ENCODE peak calls at places on chromosomes 11 and 22, in eight cellular contexts. One of them, this sample, is unnamed.

GRCh38 chr11:107014871-107015270 is 3.4 kb downstream of the GUCY1A2 start:
- DNase-seq in activated CD8-positive, alpha-beta memory T cell treated with anti-CD3 and anti-CD28 coated beads for 24 hours: no peak
- DNase-seq in CD8-positive, alpha-beta T cell: no peak
- DNase-seq in heart right ventricle: no peak
- DNase-seq in NK-92 treated with Interleukin-12 subunit alpha and Interleukin-12 subunit beta, amount 100 ng/mL, for 24 hours: no peak
- DNase-seq in fibroblast of the aortic adventitia: peak; percentile 38
- DNase-seq in cardiac fibroblast: peak; percentile 7
- DNase-seq in ELF-1: no peak
- DNase-seq in this sample: no peak

GRCh38 chr11:43933608-43934358 is 8.7 kb upstream of the C11orf96 start:
- DNase-seq in activated CD8-positive, alpha-beta memory T cell treated with anti-CD3 and anti-CD28 coated beads for 24 hours: no peak
- DNase-seq in CD8-positive, alpha-beta T cell: no peak
- DNase-seq in heart right ventricle: no peak
- DNase-seq in NK-92 treated with Interleukin-12 subunit alpha and Interleukin-12 subunit beta, amount 100 ng/mL, for 24 hours: no peak
- DNase-seq in fibroblast of the aortic adventitia: peak; percentile 65
- DNase-seq in cardiac fibroblast: peak; percentile 75
- DNase-seq in ELF-1: no peak
- DNase-seq in this sample: no peak

GRCh38 chr11:76810151-76810853 is 27.1 kb downstream of the TSKU start:
- DNase-seq in activated CD8-positive, alpha-beta memory T cell treated with anti-CD3 and anti-CD28 coated beads for 24 hours: peak; percentile 71
- DNase-seq in CD8-positive, alpha-beta T cell: no peak
- DNase-seq in heart right ventricle: peak; percentile 64
- DNase-seq in NK-92 treated with Interleukin-12 subunit alpha and Interleukin-12 subunit beta, amount 100 ng/mL, for 24 hours: no peak
- DNase-seq in fibroblast of the aortic adventitia: peak; percentile 61
- DNase-seq in cardiac fibroblast: peak; percentile 63
- DNase-seq in ELF-1: no peak
- DNase-seq in this sample: peak; percentile 42

GRCh38 chr11:21811572-21811971 is 381.3 kb upstream of the ANO5 start:
- DNase-seq in activated CD8-positive, alpha-beta memory T cell treated with anti-CD3 and anti-CD28 coated beads for 24 hours: no peak
- DNase-seq in CD8-positive, alpha-beta T cell: no peak
- DNase-seq in heart right ventricle: no peak
- DNase-seq in NK-92 treated with Interleukin-12 subunit alpha and Interleukin-12 subunit beta, amount 100 ng/mL, for 24 hours: no peak
- DNase-seq in fibroblast of the aortic adventitia: no peak
- DNase-seq in cardiac fibroblast: no peak
- DNase-seq in ELF-1: peak; percentile 27
- DNase-seq in this sample: no peak

GRCh38 chr11:64558065-64558745 is 32.8 kb upstream of the SLC22A12 start:
- DNase-seq in activated CD8-positive, alpha-beta memory T cell treated with anti-CD3 and anti-CD28 coated beads for 24 hours: no peak
- DNase-seq in CD8-positive, alpha-beta T cell: no peak
- DNase-seq in heart right ventricle: no peak
- DNase-seq in NK-92 treated with Interleukin-12 subunit alpha and Interleukin-12 subunit beta, amount 100 ng/mL, for 24 hours: no peak
- DNase-seq in fibroblast of the aortic adventitia: no peak
- DNase-seq in cardiac fibroblast: no peak
- DNase-seq in ELF-1: peak; percentile 87
- DNase-seq in this sample: no peak

GRCh38 chr22:23065069-23065451 is 5.3 kb upstream of the GNAZ start:
- DNase-seq in activated CD8-positive, alpha-beta memory T cell treated with anti-CD3 and anti-CD28 coated beads for 24 hours: no peak
- DNase-seq in CD8-positive, alpha-beta T cell: no peak
- DNase-seq in heart right ventricle: no peak
- DNase-seq in NK-92 treated with Interleukin-12 subunit alpha and Interleukin-12 subunit beta, amount 100 ng/mL, for 24 hours: no peak
- DNase-seq in fibroblast of the aortic adventitia: no peak
- DNase-seq in cardiac fibroblast: no peak
- DNase-seq in ELF-1: no peak
- DNase-seq in this sample: no peak

GRCh38 chr11:134674974-134675373 is 262.9 kb upstream of the B3GAT1 start:
- DNase-seq in activated CD8-positive, alpha-beta memory T cell treated with anti-CD3 and anti-CD28 coated beads for 24 hours: no peak
- DNase-seq in CD8-positive, alpha-beta T cell: no peak
- DNase-seq in heart right ventricle: no peak
- DNase-seq in NK-92 treated with Interleukin-12 subunit alpha and Interleukin-12 subunit beta, amount 100 ng/mL, for 24 hours: no peak
- DNase-seq in fibroblast of the aortic adventitia: no peak
- DNase-seq in cardiac fibroblast: no peak
- DNase-seq in ELF-1: no peak
- DNase-seq in this sample: no peak

GRCh38 chr11:64241175-64241429 is 207 bp downstream of the FKBP2 start:
- DNase-seq in activated CD8-positive, alpha-beta memory T cell treated with anti-CD3 and anti-CD28 coated beads for 24 hours: no peak
- DNase-seq in CD8-positive, alpha-beta T cell: no peak
- DNase-seq in heart right ventricle: no peak
- DNase-seq in NK-92 treated with Interleukin-12 subunit alpha and Interleukin-12 subunit beta, amount 100 ng/mL, for 24 hours: no peak
- DNase-seq in fibroblast of the aortic adventitia: no peak
- DNase-seq in cardiac fibroblast: no peak
- DNase-seq in ELF-1: no peak
- DNase-seq in this sample: no peak

GRCh38 chr11:59247535-59248227 is 35.0 kb upstream of the MPEG1 start:
- DNase-seq in activated CD8-positive, alpha-beta memory T cell treated with anti-CD3 and anti-CD28 coated beads for 24 hours: no peak
- DNase-seq in CD8-positive, alpha-beta T cell: no peak
- DNase-seq in heart right ventricle: peak; percentile 45
- DNase-seq in NK-92 treated with Interleukin-12 subunit alpha and Interleukin-12 subunit beta, amount 100 ng/mL, for 24 hours: no peak
- DNase-seq in fibroblast of the aortic adventitia: peak; percentile 72
- DNase-seq in cardiac fibroblast: peak; percentile 81
- DNase-seq in ELF-1: no peak
- DNase-seq in this sample: peak; percentile 13

GRCh38 chr11:128892866-128893565 is 1.9 kb downstream of the KCNJ5 start:
- DNase-seq in activated CD8-positive, alpha-beta memory T cell treated with anti-CD3 and anti-CD28 coated beads for 24 hours: no peak
- DNase-seq in CD8-positive, alpha-beta T cell: no peak
- DNase-seq in heart right ventricle: no peak
- DNase-seq in NK-92 treated with Interleukin-12 subunit alpha and Interleukin-12 subunit beta, amount 100 ng/mL, for 24 hours: no peak
- DNase-seq in fibroblast of the aortic adventitia: no peak
- DNase-seq in cardiac fibroblast: no peak
- DNase-seq in ELF-1: peak; percentile 43
- DNase-seq in this sample: no peak

GRCh38 chr22:19061471-19062138 is 60.6 kb downstream of the DGCR2 start:
- DNase-seq in activated CD8-positive, alpha-beta memory T cell treated with anti-CD3 and anti-CD28 coated beads for 24 hours: peak; percentile 13
- DNase-seq in CD8-positive, alpha-beta T cell: peak; percentile 11
- DNase-seq in heart right ventricle: no peak
- DNase-seq in NK-92 treated with Interleukin-12 subunit alpha and Interleukin-12 subunit beta, amount 100 ng/mL, for 24 hours: no peak
- DNase-seq in fibroblast of the aortic adventitia: no peak
- DNase-seq in cardiac fibroblast: no peak
- DNase-seq in ELF-1: no peak
- DNase-seq in this sample: no peak

GRCh38 chr11:113885897-113886296 is 10.5 kb upstream of the USP28 start:
- DNase-seq in activated CD8-positive, alpha-beta memory T cell treated with anti-CD3 and anti-CD28 coated beads for 24 hours: no peak
- DNase-seq in CD8-positive, alpha-beta T cell: no peak
- DNase-seq in heart right ventricle: no peak
- DNase-seq in NK-92 treated with Interleukin-12 subunit alpha and Interleukin-12 subunit beta, amount 100 ng/mL, for 24 hours: no peak
- DNase-seq in fibroblast of the aortic adventitia: no peak
- DNase-seq in cardiac fibroblast: no peak
- DNase-seq in ELF-1: peak; percentile 75
- DNase-seq in this sample: no peak

GRCh38 chr22:19942886-19943664 is 1.5 kb upstream of the TXNRD2 start:
- DNase-seq in activated CD8-positive, alpha-beta memory T cell treated with anti-CD3 and anti-CD28 coated beads for 24 hours: no peak
- DNase-seq in CD8-positive, alpha-beta T cell: no peak
- DNase-seq in heart right ventricle: peak; percentile 30
- DNase-seq in NK-92 treated with Interleukin-12 subunit alpha and Interleukin-12 subunit beta, amount 100 ng/mL, for 24 hours: no peak
- DNase-seq in fibroblast of the aortic adventitia: peak; percentile 82
- DNase-seq in cardiac fibroblast: peak; percentile 87
- DNase-seq in ELF-1: peak; percentile 46
- DNase-seq in this sample: peak; percentile 47

GRCh38 chr11:93672280-93672679 is 10.8 kb downstream of the CEP295 start:
- DNase-seq in activated CD8-positive, alpha-beta memory T cell treated with anti-CD3 and anti-CD28 coated beads for 24 hours: no peak
- DNase-seq in CD8-positive, alpha-beta T cell: no peak
- DNase-seq in heart right ventricle: no peak
- DNase-seq in NK-92 treated with Interleukin-12 subunit alpha and Interleukin-12 subunit beta, amount 100 ng/mL, for 24 hours: no peak
- DNase-seq in fibroblast of the aortic adventitia: no peak
- DNase-seq in cardiac fibroblast: no peak
- DNase-seq in ELF-1: no peak
- DNase-seq in this sample: no peak

GRCh38 chr11:63635762-63636465 is 21.7 kb upstream of the PLAAT3 start:
- DNase-seq in activated CD8-positive, alpha-beta memory T cell treated with anti-CD3 and anti-CD28 coated beads for 24 hours: peak; percentile 81
- DNase-seq in CD8-positive, alpha-beta T cell: peak; percentile 82
- DNase-seq in heart right ventricle: peak; percentile 49
- DNase-seq in NK-92 treated with Interleukin-12 subunit alpha and Interleukin-12 subunit beta, amount 100 ng/mL, for 24 hours: peak; percentile 32
- DNase-seq in fibroblast of the aortic adventitia: peak; percentile 76
- DNase-seq in cardiac fibroblast: peak; percentile 79
- DNase-seq in ELF-1: peak; percentile 77
- DNase-seq in this sample: peak; percentile 55

GRCh38 chr11:125871391-125872137 is 15.9 kb upstream of the HYLS1 start:
- DNase-seq in activated CD8-positive, alpha-beta memory T cell treated with anti-CD3 and anti-CD28 coated beads for 24 hours: no peak
- DNase-seq in CD8-positive, alpha-beta T cell: no peak
- DNase-seq in heart right ventricle: no peak
- DNase-seq in NK-92 treated with Interleukin-12 subunit alpha and Interleukin-12 subunit beta, amount 100 ng/mL, for 24 hours: peak; percentile 11
- DNase-seq in fibroblast of the aortic adventitia: peak; percentile 69
- DNase-seq in cardiac fibroblast: peak; percentile 66
- DNase-seq in ELF-1: peak; percentile 83
- DNase-seq in this sample: peak; percentile 13

GRCh38 chr22:43007519-43008102 is 7.3 kb downstream of the PACSIN2 start:
- DNase-seq in activated CD8-positive, alpha-beta memory T cell treated with anti-CD3 and anti-CD28 coated beads for 24 hours: no peak
- DNase-seq in CD8-positive, alpha-beta T cell: no peak
- DNase-seq in heart right ventricle: no peak
- DNase-seq in NK-92 treated with Interleukin-12 subunit alpha and Interleukin-12 subunit beta, amount 100 ng/mL, for 24 hours: peak; percentile 18
- DNase-seq in fibroblast of the aortic adventitia: peak; percentile 64
- DNase-seq in cardiac fibroblast: peak; percentile 56
- DNase-seq in ELF-1: peak; percentile 78
- DNase-seq in this sample: no peak

GRCh38 chr22:17035246-17035645 is 27.2 kb upstream of the GAB4 start:
- DNase-seq in activated CD8-positive, alpha-beta memory T cell treated with anti-CD3 and anti-CD28 coated beads for 24 hours: no peak
- DNase-seq in CD8-positive, alpha-beta T cell: no peak
- DNase-seq in heart right ventricle: no peak
- DNase-seq in NK-92 treated with Interleukin-12 subunit alpha and Interleukin-12 subunit beta, amount 100 ng/mL, for 24 hours: no peak
- DNase-seq in fibroblast of the aortic adventitia: no peak
- DNase-seq in cardiac fibroblast: no peak
- DNase-seq in ELF-1: no peak
- DNase-seq in this sample: no peak

GRCh38 chr11:122656631-122657101 is 1.1 kb downstream of the UBASH3B start:
- DNase-seq in activated CD8-positive, alpha-beta memory T cell treated with anti-CD3 and anti-CD28 coated beads for 24 hours: no peak
- DNase-seq in CD8-positive, alpha-beta T cell: peak; percentile 63
- DNase-seq in heart right ventricle: peak; percentile 38
- DNase-seq in NK-92 treated with Interleukin-12 subunit alpha and Interleukin-12 subunit beta, amount 100 ng/mL, for 24 hours: no peak
- DNase-seq in fibroblast of the aortic adventitia: peak; percentile 52
- DNase-seq in cardiac fibroblast: peak; percentile 30
- DNase-seq in ELF-1: peak; percentile 50
- DNase-seq in this sample: peak; percentile 33

GRCh38 chr22:30277547-30278344 is 11.1 kb upstream of the OSM start:
- DNase-seq in activated CD8-positive, alpha-beta memory T cell treated with anti-CD3 and anti-CD28 coated beads for 24 hours: no peak
- DNase-seq in CD8-positive, alpha-beta T cell: no peak
- DNase-seq in heart right ventricle: peak; percentile 36
- DNase-seq in NK-92 treated with Interleukin-12 subunit alpha and Interleukin-12 subunit beta, amount 100 ng/mL, for 24 hours: no peak
- DNase-seq in fibroblast of the aortic adventitia: peak; percentile 94
- DNase-seq in cardiac fibroblast: peak; percentile 95
- DNase-seq in ELF-1: no peak
- DNase-seq in this sample: peak; percentile 31

GRCh38 chr11:118434553-118435232 is 1.6 kb upstream of the KMT2A start:
- DNase-seq in activated CD8-positive, alpha-beta memory T cell treated with anti-CD3 and anti-CD28 coated beads for 24 hours: peak; percentile 78
- DNase-seq in CD8-positive, alpha-beta T cell: peak; percentile 65
- DNase-seq in heart right ventricle: peak; percentile 34
- DNase-seq in NK-92 treated with Interleukin-12 subunit alpha and Interleukin-12 subunit beta, amount 100 ng/mL, for 24 hours: peak; percentile 35
- DNase-seq in fibroblast of the aortic adventitia: peak; percentile 34
- DNase-seq in cardiac fibroblast: peak; percentile 37
- DNase-seq in ELF-1: peak; percentile 85
- DNase-seq in this sample: peak; percentile 20

GRCh38 chr11:46120361-46120710 is 918 bp downstream of the PHF21A start:
- DNase-seq in activated CD8-positive, alpha-beta memory T cell treated with anti-CD3 and anti-CD28 coated beads for 24 hours: no peak
- DNase-seq in CD8-positive, alpha-beta T cell: no peak
- DNase-seq in heart right ventricle: peak; percentile 42
- DNase-seq in NK-92 treated with Interleukin-12 subunit alpha and Interleukin-12 subunit beta, amount 100 ng/mL, for 24 hours: no peak
- DNase-seq in fibroblast of the aortic adventitia: no peak
- DNase-seq in cardiac fibroblast: no peak
- DNase-seq in ELF-1: no peak
- DNase-seq in this sample: peak; percentile 32

GRCh38 chr22:30866811-30867271 is 101.7 kb downstream of the MORC2 start:
- DNase-seq in activated CD8-positive, alpha-beta memory T cell treated with anti-CD3 and anti-CD28 coated beads for 24 hours: no peak
- DNase-seq in CD8-positive, alpha-beta T cell: no peak
- DNase-seq in heart right ventricle: no peak
- DNase-seq in NK-92 treated with Interleukin-12 subunit alpha and Interleukin-12 subunit beta, amount 100 ng/mL, for 24 hours: no peak
- DNase-seq in fibroblast of the aortic adventitia: no peak
- DNase-seq in cardiac fibroblast: no peak
- DNase-seq in ELF-1: no peak
- DNase-seq in this sample: no peak

GRCh38 chr11:48006301-48006992 is 26.1 kb downstream of the PTPRJ start:
- DNase-seq in activated CD8-positive, alpha-beta memory T cell treated with anti-CD3 and anti-CD28 coated beads for 24 hours: peak; percentile 86
- DNase-seq in CD8-positive, alpha-beta T cell: no peak
- DNase-seq in heart right ventricle: no peak
- DNase-seq in NK-92 treated with Interleukin-12 subunit alpha and Interleukin-12 subunit beta, amount 100 ng/mL, for 24 hours: no peak
- DNase-seq in fibroblast of the aortic adventitia: peak; percentile 85
- DNase-seq in cardiac fibroblast: peak; percentile 71
- DNase-seq in ELF-1: no peak
- DNase-seq in this sample: peak; percentile 41

GRCh38 chr11:43687120-43687791 is 6.7 kb downstream of the HSD17B12 start:
- DNase-seq in activated CD8-positive, alpha-beta memory T cell treated with anti-CD3 and anti-CD28 coated beads for 24 hours: no peak
- DNase-seq in CD8-positive, alpha-beta T cell: no peak
- DNase-seq in heart right ventricle: peak; percentile 63
- DNase-seq in NK-92 treated with Interleukin-12 subunit alpha and Interleukin-12 subunit beta, amount 100 ng/mL, for 24 hours: no peak
- DNase-seq in fibroblast of the aortic adventitia: peak; percentile 55
- DNase-seq in cardiac fibroblast: peak; percentile 93
- DNase-seq in ELF-1: peak; percentile 32
- DNase-seq in this sample: peak; percentile 44

GRCh38 chr22:31616315-31616980 is 45.6 kb downstream of the PISD start:
- DNase-seq in activated CD8-positive, alpha-beta memory T cell treated with anti-CD3 and anti-CD28 coated beads for 24 hours: no peak
- DNase-seq in CD8-positive, alpha-beta T cell: no peak
- DNase-seq in heart right ventricle: no peak
- DNase-seq in NK-92 treated with Interleukin-12 subunit alpha and Interleukin-12 subunit beta, amount 100 ng/mL, for 24 hours: no peak
- DNase-seq in fibroblast of the aortic adventitia: no peak
- DNase-seq in cardiac fibroblast: no peak
- DNase-seq in ELF-1: no peak
- DNase-seq in this sample: no peak

GRCh38 chr22:26670459-26670858 is 13.1 kb downstream of the MIAT start:
- DNase-seq in activated CD8-positive, alpha-beta memory T cell treated with anti-CD3 and anti-CD28 coated beads for 24 hours: no peak
- DNase-seq in CD8-positive, alpha-beta T cell: no peak
- DNase-seq in heart right ventricle: no peak
- DNase-seq in NK-92 treated with Interleukin-12 subunit alpha and Interleukin-12 subunit beta, amount 100 ng/mL, for 24 hours: no peak
- DNase-seq in fibroblast of the aortic adventitia: no peak
- DNase-seq in cardiac fibroblast: no peak
- DNase-seq in ELF-1: no peak
- DNase-seq in this sample: no peak

GRCh38 chr22:17672417-17672991 is 33.9 kb downstream of the BCL2L13 start:
- DNase-seq in activated CD8-positive, alpha-beta memory T cell treated with anti-CD3 and anti-CD28 coated beads for 24 hours: no peak
- DNase-seq in CD8-positive, alpha-beta T cell: no peak
- DNase-seq in heart right ventricle: no peak
- DNase-seq in NK-92 treated with Interleukin-12 subunit alpha and Interleukin-12 subunit beta, amount 100 ng/mL, for 24 hours: no peak
- DNase-seq in fibroblast of the aortic adventitia: peak; percentile 16
- DNase-seq in cardiac fibroblast: no peak
- DNase-seq in ELF-1: no peak
- DNase-seq in this sample: no peak

GRCh38 chr22:31346733-31347250 is 646 bp upstream of the PATZ1 start:
- DNase-seq in activated CD8-positive, alpha-beta memory T cell treated with anti-CD3 and anti-CD28 coated beads for 24 hours: peak; percentile 84
- DNase-seq in CD8-positive, alpha-beta T cell: peak; percentile 77
- DNase-seq in heart right ventricle: peak; percentile 53
- DNase-seq in NK-92 treated with Interleukin-12 subunit alpha and Interleukin-12 subunit beta, amount 100 ng/mL, for 24 hours: no peak
- DNase-seq in fibroblast of the aortic adventitia: peak; percentile 39
- DNase-seq in cardiac fibroblast: peak; percentile 57
- DNase-seq in ELF-1: peak; percentile 80
- DNase-seq in this sample: peak; percentile 32

GRCh38 chr22:21866821-21867527 is 471 bp downstream of the MAPK1 start:
- DNase-seq in activated CD8-positive, alpha-beta memory T cell treated with anti-CD3 and anti-CD28 coated beads for 24 hours: peak; percentile 72
- DNase-seq in CD8-positive, alpha-beta T cell: peak; percentile 50
- DNase-seq in heart right ventricle: peak; percentile 11
- DNase-seq in NK-92 treated with Interleukin-12 subunit alpha and Interleukin-12 subunit beta, amount 100 ng/mL, for 24 hours: no peak
- DNase-seq in fibroblast of the aortic adventitia: peak; percentile 28
- DNase-seq in cardiac fibroblast: no peak
- DNase-seq in ELF-1: peak; percentile 26
- DNase-seq in this sample: no peak

GRCh38 chr22:50190182-50190951 is 4.7 kb downstream of the TRABD start:
- DNase-seq in activated CD8-positive, alpha-beta memory T cell treated with anti-CD3 and anti-CD28 coated beads for 24 hours: peak; percentile 92
- DNase-seq in CD8-positive, alpha-beta T cell: peak; percentile 89
- DNase-seq in heart right ventricle: peak; percentile 77
- DNase-seq in NK-92 treated with Interleukin-12 subunit alpha and Interleukin-12 subunit beta, amount 100 ng/mL, for 24 hours: peak; percentile 73
- DNase-seq in fibroblast of the aortic adventitia: peak; percentile 59
- DNase-seq in cardiac fibroblast: peak; percentile 68
- DNase-seq in ELF-1: peak; percentile 88
- DNase-seq in this sample: peak; percentile 62

GRCh38 chr11:115463606-115464005 is 40.6 kb downstream of the CADM1 start:
- DNase-seq in activated CD8-positive, alpha-beta memory T cell treated with anti-CD3 and anti-CD28 coated beads for 24 hours: no peak
- DNase-seq in CD8-positive, alpha-beta T cell: no peak
- DNase-seq in heart right ventricle: no peak
- DNase-seq in NK-92 treated with Interleukin-12 subunit alpha and Interleukin-12 subunit beta, amount 100 ng/mL, for 24 hours: no peak
- DNase-seq in fibroblast of the aortic adventitia: no peak
- DNase-seq in cardiac fibroblast: no peak
- DNase-seq in ELF-1: no peak
- DNase-seq in this sample: no peak

GRCh38 chr11:8080674-8081590 is at the start of gene TUB:
- DNase-seq in activated CD8-positive, alpha-beta memory T cell treated with anti-CD3 and anti-CD28 coated beads for 24 hours: no peak
- DNase-seq in CD8-positive, alpha-beta T cell: no peak
- DNase-seq in heart right ventricle: no peak
- DNase-seq in NK-92 treated with Interleukin-12 subunit alpha and Interleukin-12 subunit beta, amount 100 ng/mL, for 24 hours: no peak
- DNase-seq in fibroblast of the aortic adventitia: no peak
- DNase-seq in cardiac fibroblast: peak; percentile 27
- DNase-seq in ELF-1: no peak
- DNase-seq in this sample: peak; percentile 18

GRCh38 chr22:30777589-30777988 is 82.9 kb downstream of the OSBP2 start:
- DNase-seq in activated CD8-positive, alpha-beta memory T cell treated with anti-CD3 and anti-CD28 coated beads for 24 hours: no peak
- DNase-seq in CD8-positive, alpha-beta T cell: no peak
- DNase-seq in heart right ventricle: no peak
- DNase-seq in NK-92 treated with Interleukin-12 subunit alpha and Interleukin-12 subunit beta, amount 100 ng/mL, for 24 hours: no peak
- DNase-seq in fibroblast of the aortic adventitia: no peak
- DNase-seq in cardiac fibroblast: no peak
- DNase-seq in ELF-1: no peak
- DNase-seq in this sample: no peak